ENCODE peak calls at places on chromosomes 7 and 10, in five cellular contexts. One of them, this sample, is unnamed.

GRCh38 chr7:100128602-100128963 is 1.8 kb downstream of the MBLAC1 start:
- DNase-seq in substantia nigra: no peak
- DNase-seq in A549: no peak
- DNase-seq in prostate gland: no peak
- DNase-seq in esophagus squamous epithelium: no peak
- DNase-seq in this sample: no peak

GRCh38 chr10:43701295-43701694 is 52.6 kb upstream of the ZNF32 start:
- DNase-seq in substantia nigra: no peak
- DNase-seq in A549: no peak
- DNase-seq in prostate gland: no peak
- DNase-seq in esophagus squamous epithelium: no peak
- DNase-seq in this sample: no peak

GRCh38 chr10:54009672-54010071 is 791.4 kb downstream of the PCDH15 start:
- DNase-seq in substantia nigra: no peak
- DNase-seq in A549: no peak
- DNase-seq in prostate gland: no peak
- DNase-seq in esophagus squamous epithelium: no peak
- DNase-seq in this sample: no peak

GRCh38 chr10:86659721-86660438 is 5.5 kb downstream of the OPN4 start:
- DNase-seq in substantia nigra: no peak
- DNase-seq in A549: no peak
- DNase-seq in prostate gland: no peak
- DNase-seq in esophagus squamous epithelium: no peak
- DNase-seq in this sample: peak; percentile 71

GRCh38 chr10:44995914-44996633 is 4.6 kb upstream of the ZNF22 start:
- DNase-seq in substantia nigra: peak; percentile 44
- DNase-seq in A549: no peak
- DNase-seq in prostate gland: no peak
- DNase-seq in esophagus squamous epithelium: no peak
- DNase-seq in this sample: no peak

GRCh38 chr7:79420464-79420863 is 33.0 kb downstream of the MAGI2 start:
- DNase-seq in substantia nigra: no peak
- DNase-seq in A549: peak; percentile 81
- DNase-seq in prostate gland: no peak
- DNase-seq in esophagus squamous epithelium: no peak
- DNase-seq in this sample: no peak

GRCh38 chr10:58609525-58610150 is 97.0 kb downstream of the BICC1 start:
- DNase-seq in substantia nigra: no peak
- DNase-seq in A549: no peak
- DNase-seq in prostate gland: no peak
- DNase-seq in esophagus squamous epithelium: no peak
- DNase-seq in this sample: no peak

GRCh38 chr10:92177546-92177945 is 113.3 kb downstream of the CPEB3 start:
- DNase-seq in substantia nigra: no peak
- DNase-seq in A549: no peak
- DNase-seq in prostate gland: no peak
- DNase-seq in esophagus squamous epithelium: no peak
- DNase-seq in this sample: no peak

GRCh38 chr10:13660545-13660920 is 73.8 kb downstream of the PRPF18 start:
- DNase-seq in substantia nigra: no peak
- DNase-seq in A549: no peak
- DNase-seq in prostate gland: no peak
- DNase-seq in esophagus squamous epithelium: no peak
- DNase-seq in this sample: no peak

GRCh38 chr7:15305002-15305600 is 256.7 kb downstream of the AGMO start:
- DNase-seq in substantia nigra: peak; percentile 11
- DNase-seq in A549: peak; percentile 63
- DNase-seq in prostate gland: no peak
- DNase-seq in esophagus squamous epithelium: no peak
- DNase-seq in this sample: no peak

GRCh38 chr7:77501165-77501515 is 36.0 kb upstream of the PTPN12 start:
- DNase-seq in substantia nigra: no peak
- DNase-seq in A549: no peak
- DNase-seq in prostate gland: no peak
- DNase-seq in esophagus squamous epithelium: no peak
- DNase-seq in this sample: no peak

GRCh38 chr10:79046326-79046725 is 22.4 kb upstream of the ZMIZ1 start:
- DNase-seq in substantia nigra: no peak
- DNase-seq in A549: no peak
- DNase-seq in prostate gland: no peak
- DNase-seq in esophagus squamous epithelium: no peak
- DNase-seq in this sample: no peak

GRCh38 chr10:7027913-7028808 is 382.7 kb downstream of the SFMBT2 start:
- DNase-seq in substantia nigra: no peak
- DNase-seq in A549: no peak
- DNase-seq in prostate gland: no peak
- DNase-seq in esophagus squamous epithelium: no peak
- DNase-seq in this sample: no peak

GRCh38 chr10:18875480-18875879 is 173.1 kb upstream of the MALRD1 start:
- DNase-seq in substantia nigra: no peak
- DNase-seq in A549: no peak
- DNase-seq in prostate gland: no peak
- DNase-seq in esophagus squamous epithelium: no peak
- DNase-seq in this sample: no peak

GRCh38 chr10:17510242-17510908 is 56.0 kb upstream of the ST8SIA6 start:
- DNase-seq in substantia nigra: no peak
- DNase-seq in A549: no peak
- DNase-seq in prostate gland: no peak
- DNase-seq in esophagus squamous epithelium: no peak
- DNase-seq in this sample: no peak

GRCh38 chr10:13404305-13404759 is 56.2 kb upstream of the SEPHS1 start:
- DNase-seq in substantia nigra: no peak
- DNase-seq in A549: no peak
- DNase-seq in prostate gland: no peak
- DNase-seq in esophagus squamous epithelium: no peak
- DNase-seq in this sample: no peak

GRCh38 chr10:86327954-86328705 is 38.5 kb downstream of the GRID1 start:
- DNase-seq in substantia nigra: no peak
- DNase-seq in A549: no peak
- DNase-seq in prostate gland: no peak
- DNase-seq in esophagus squamous epithelium: no peak
- DNase-seq in this sample: no peak

GRCh38 chr10:113023017-113023416 is 73.0 kb downstream of the TCF7L2 start:
- DNase-seq in substantia nigra: no peak
- DNase-seq in A549: no peak
- DNase-seq in prostate gland: no peak
- DNase-seq in esophagus squamous epithelium: no peak
- DNase-seq in this sample: peak; percentile 82

GRCh38 chr7:979886-980571 is 3.0 kb upstream of the CYP2W1 start:
- DNase-seq in substantia nigra: no peak
- DNase-seq in A549: peak; percentile 44
- DNase-seq in prostate gland: no peak
- DNase-seq in esophagus squamous epithelium: no peak
- DNase-seq in this sample: no peak

GRCh38 chr10:21398549-21399345 is 126.7 kb downstream of the SKIDA1 start:
- DNase-seq in substantia nigra: no peak
- DNase-seq in A549: peak; percentile 36
- DNase-seq in prostate gland: no peak
- DNase-seq in esophagus squamous epithelium: no peak
- DNase-seq in this sample: no peak

GRCh38 chr7:96996111-96996936 is 9.0 kb upstream of the DLX6 start:
- DNase-seq in substantia nigra: no peak
- DNase-seq in A549: no peak
- DNase-seq in prostate gland: no peak
- DNase-seq in esophagus squamous epithelium: no peak
- DNase-seq in this sample: no peak

GRCh38 chr7:44200699-44201461 is at the start of gene YKT6:
- DNase-seq in substantia nigra: peak; percentile 94
- DNase-seq in A549: peak; percentile 96
- DNase-seq in prostate gland: peak; percentile 96
- DNase-seq in esophagus squamous epithelium: peak; percentile 72
- DNase-seq in this sample: peak; percentile 97

GRCh38 chr7:7920481-7920880 is 48.1 kb upstream of the GLCCI1 start:
- DNase-seq in substantia nigra: no peak
- DNase-seq in A549: no peak
- DNase-seq in prostate gland: no peak
- DNase-seq in esophagus squamous epithelium: no peak
- DNase-seq in this sample: no peak

GRCh38 chr7:8481752-8482446 is 48.5 kb downstream of the NXPH1 start:
- DNase-seq in substantia nigra: no peak
- DNase-seq in A549: no peak
- DNase-seq in prostate gland: no peak
- DNase-seq in esophagus squamous epithelium: no peak
- DNase-seq in this sample: no peak

DNA sequence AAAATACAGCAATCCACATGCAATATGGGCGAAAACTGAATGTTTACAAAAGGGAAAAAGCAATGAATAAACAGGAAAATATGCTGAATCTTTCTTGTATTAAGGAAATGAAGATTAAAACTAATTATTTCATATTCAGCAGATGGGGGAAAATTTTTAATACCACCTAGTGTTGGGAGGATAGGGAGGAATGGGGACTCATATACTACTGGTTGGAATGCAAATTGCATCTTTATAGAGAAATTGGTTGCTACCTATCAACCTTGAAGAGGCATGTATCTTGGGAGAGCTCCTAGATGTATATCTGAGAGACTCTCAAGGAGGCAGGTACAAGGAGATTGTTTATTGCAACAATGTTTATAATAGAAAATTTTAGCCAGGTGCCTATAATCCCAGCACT is 101.4 kb downstream of the CREM start:
- DNase-seq in substantia nigra: no peak
- DNase-seq in A549: no peak
- DNase-seq in prostate gland: no peak
- DNase-seq in esophagus squamous epithelium: no peak
- DNase-seq in this sample: no peak
- H3K27ac ChIP-seq in substantia nigra: no peak overlapping the region
- H3K27ac ChIP-seq in A549: no peak overlapping the region
- H3K27ac ChIP-seq in prostate gland: no peak overlapping the region
- H3K27ac ChIP-seq in esophagus squamous epithelium: no peak overlapping the region
- H3K27ac ChIP-seq in this sample: no peak overlapping the region

GRCh38 chr7:30791126-30791525 is 19.9 kb downstream of the MINDY4 start:
- DNase-seq in substantia nigra: no peak
- DNase-seq in A549: no peak
- DNase-seq in prostate gland: no peak
- DNase-seq in esophagus squamous epithelium: no peak
- DNase-seq in this sample: no peak
- H3K27ac ChIP-seq in substantia nigra: no peak overlapping the region
- H3K27ac ChIP-seq in A549: no peak overlapping the region
- H3K27ac ChIP-seq in prostate gland: no peak overlapping the region
- H3K27ac ChIP-seq in esophagus squamous epithelium: no peak overlapping the region
- H3K27ac ChIP-seq in this sample: no peak overlapping the region

GRCh38 chr7:138001529-138002095 is at the start of gene CREB3L2:
- DNase-seq in substantia nigra: peak; percentile 79
- DNase-seq in A549: peak; percentile 51
- DNase-seq in prostate gland: peak; percentile 35
- DNase-seq in esophagus squamous epithelium: peak; percentile 45
- DNase-seq in this sample: peak; percentile 83
- H3K27ac ChIP-seq in substantia nigra: peak within 1 kb of the TSS; percentile 94
- H3K27ac ChIP-seq in A549: peak within 1 kb of the TSS; percentile 86
- H3K27ac ChIP-seq in prostate gland: peak within 1 kb of the TSS; percentile 88
- H3K27ac ChIP-seq in esophagus squamous epithelium: peak within 1 kb of the TSS; percentile 91
- H3K27ac ChIP-seq in this sample: peak within 1 kb of the TSS; percentile 95

GRCh38 chr7:28502408-28502807 is 90.1 kb downstream of the CREB5 start:
- DNase-seq in substantia nigra: no peak
- DNase-seq in A549: no peak
- DNase-seq in prostate gland: no peak
- DNase-seq in esophagus squamous epithelium: no peak
- DNase-seq in this sample: no peak
- H3K27ac ChIP-seq in substantia nigra: no peak overlapping the region
- H3K27ac ChIP-seq in A549: no peak overlapping the region
- H3K27ac ChIP-seq in prostate gland: no peak overlapping the region
- H3K27ac ChIP-seq in esophagus squamous epithelium: no peak overlapping the region
- H3K27ac ChIP-seq in this sample: no peak overlapping the region

DNA sequence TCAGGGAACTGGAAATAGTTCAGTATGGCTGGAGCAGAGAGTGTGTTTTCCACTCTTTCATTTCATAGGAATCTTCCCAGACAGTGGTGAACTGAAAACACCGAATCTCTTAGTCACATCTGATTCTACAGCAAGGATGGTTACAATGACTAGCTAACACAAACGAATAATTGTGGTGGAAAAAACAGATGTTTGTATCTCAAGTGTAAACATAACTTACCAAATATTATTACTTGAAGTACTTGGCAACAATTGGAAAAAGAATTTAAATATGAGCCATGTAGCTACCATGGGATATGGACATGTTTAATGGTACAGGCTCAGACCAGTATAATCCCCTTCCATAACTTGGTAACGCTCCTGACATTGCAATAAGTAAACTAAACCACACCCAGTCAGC is 21.1 kb upstream of the BPGM start:
- DNase-seq in substantia nigra: no peak
- DNase-seq in A549: no peak
- DNase-seq in prostate gland: no peak
- DNase-seq in esophagus squamous epithelium: no peak
- DNase-seq in this sample: no peak
- H3K27ac ChIP-seq in substantia nigra: no peak overlapping the region
- H3K27ac ChIP-seq in A549: no peak overlapping the region
- H3K27ac ChIP-seq in prostate gland: no peak overlapping the region
- H3K27ac ChIP-seq in esophagus squamous epithelium: no peak overlapping the region
- H3K27ac ChIP-seq in this sample: no peak overlapping the region

GRCh38 chr7:106291247-106291646 is 6.5 kb upstream of the NAMPT start:
- DNase-seq in substantia nigra: no peak
- DNase-seq in A549: no peak
- DNase-seq in prostate gland: no peak
- DNase-seq in esophagus squamous epithelium: no peak
- DNase-seq in this sample: no peak
- H3K27ac ChIP-seq in substantia nigra: no peak overlapping the region
- H3K27ac ChIP-seq in A549: no peak overlapping the region
- H3K27ac ChIP-seq in prostate gland: no peak overlapping the region
- H3K27ac ChIP-seq in esophagus squamous epithelium: peak overlapping the region; percentile 72
- H3K27ac ChIP-seq in this sample: no peak overlapping the region

GRCh38 chr7:112421666-112422486 is 28.4 kb upstream of the IFRD1 start:
- DNase-seq in substantia nigra: no peak
- DNase-seq in A549: peak; percentile 16
- DNase-seq in prostate gland: no peak
- DNase-seq in esophagus squamous epithelium: no peak
- DNase-seq in this sample: no peak
- H3K27ac ChIP-seq in substantia nigra: no peak overlapping the region
- H3K27ac ChIP-seq in A549: peak overlapping the region; percentile 77
- H3K27ac ChIP-seq in prostate gland: peak overlapping the region; percentile 67
- H3K27ac ChIP-seq in esophagus squamous epithelium: no peak overlapping the region
- H3K27ac ChIP-seq in this sample: no peak overlapping the region

DNA sequence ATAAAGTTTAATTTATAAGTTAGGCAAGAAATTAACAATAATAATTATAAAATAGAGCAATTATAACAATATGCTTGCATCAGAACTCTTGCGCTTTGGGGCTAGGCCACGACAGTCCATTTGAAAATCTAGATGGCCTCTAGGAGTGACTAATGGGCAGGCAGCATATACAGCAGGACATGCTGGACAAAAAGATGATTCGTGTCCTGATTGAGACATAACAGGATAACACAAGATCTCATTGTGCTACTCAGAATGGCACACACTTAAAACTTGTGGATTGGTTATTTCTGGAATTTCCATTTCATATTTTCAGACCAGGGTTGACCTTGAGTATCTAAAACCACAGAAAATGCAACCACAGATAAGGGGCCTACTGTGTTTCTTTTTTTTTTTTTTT is 27.5 kb downstream of the CTNNA3 start:
- DNase-seq in substantia nigra: no peak
- DNase-seq in A549: peak; percentile 14
- DNase-seq in prostate gland: no peak
- DNase-seq in esophagus squamous epithelium: no peak
- DNase-seq in this sample: no peak
- H3K27ac ChIP-seq in substantia nigra: no peak overlapping the region
- H3K27ac ChIP-seq in A549: no peak overlapping the region
- H3K27ac ChIP-seq in prostate gland: no peak overlapping the region
- H3K27ac ChIP-seq in esophagus squamous epithelium: no peak overlapping the region
- H3K27ac ChIP-seq in this sample: no peak overlapping the region